ENCODE peak calls at places on chromosomes 7 and 10, in ten cellular contexts. V, L, G, O, F, T, E, B, K and S are unnamed samples.

GRCh38 chr7:138542183-138542582 is 82.1 kb downstream of the TRIM24 start:
- DNase-seq in V (no peak), L (no peak), G (no peak), O (no peak), F (no peak), T (no peak), E (no peak), B (no peak), K (no peak), S (no peak)

GRCh38 chr7:105996860-105997737 is 34.0 kb downstream of the CDHR3 start:
- DNase-seq in V (no peak), L (no peak), G (no peak), O (no peak), F (no peak), T (no peak), E (peak; percentile 51), B (no peak), K (no peak), S (peak; percentile 74)

GRCh38 chr10:126564297-126564888 is 106.1 kb downstream of the C10orf90 start:
- DNase-seq in V (no peak), L (no peak), G (no peak), O (no peak), F (peak; percentile 24), T (no peak), E (no peak), B (no peak), K (no peak), S (no peak)

GRCh38 chr10:131127610-131128009 is 183.9 kb downstream of the TCERG1L start:
- DNase-seq in V (no peak), L (peak; percentile 14), G (no peak), O (no peak), F (no peak), T (no peak), E (no peak), B (no peak), K (no peak), S (no peak)

GRCh38 chr7:429828-430180 is 89.8 kb downstream of the PDGFA start:
- DNase-seq in V (no peak), L (no peak), G (no peak), O (no peak), F (no peak), T (no peak), E (no peak), B (no peak), K (no peak), S (no peak)

GRCh38 chr7:1779445-1779844 is 109.4 kb downstream of the ELFN1 start:
- DNase-seq in V (no peak), L (no peak), G (no peak), O (no peak), F (no peak), T (no peak), E (no peak), B (no peak), K (no peak), S (no peak)

GRCh38 chr10:100740476-100741341 is 4.7 kb upstream of the PAX2 start:
- DNase-seq in V (no peak), L (no peak), G (peak; percentile 87), O (no peak), F (peak; percentile 89), T (no peak), E (no peak), B (no peak), K (no peak), S (no peak)

GRCh38 chr10:113604572-113604971 is 51.7 kb downstream of the HABP2 start:
- DNase-seq in V (no peak), L (no peak), G (no peak), O (no peak), F (no peak), T (no peak), E (no peak), B (no peak), K (no peak), S (no peak)

GRCh38 chr7:43385856-43386255 is 197.1 kb upstream of the STK17A start:
- DNase-seq in V (no peak), L (peak; percentile 12), G (no peak), O (peak; percentile 74), F (no peak), T (no peak), E (no peak), B (no peak), K (no peak), S (no peak)

GRCh38 chr10:93897070-93897797 is 3.5 kb downstream of the SLC35G1 start:
- DNase-seq in V (no peak), L (no peak), G (peak; percentile 32), O (no peak), F (no peak), T (no peak), E (no peak), B (no peak), K (no peak), S (no peak)

GRCh38 chr10:131193923-131194322 is 117.6 kb downstream of the TCERG1L start:
- DNase-seq in V (no peak), L (no peak), G (no peak), O (no peak), F (no peak), T (no peak), E (no peak), B (no peak), K (no peak), S (no peak)

GRCh38 chr7:98280791-98281756 is at the start of gene BRI3:
- DNase-seq in V (peak; percentile 88), L (peak; percentile 86), G (peak; percentile 99), O (no peak), F (peak; percentile 81), T (peak; percentile 97), E (peak; percentile 98), B (peak; percentile 82), K (peak; percentile 75), S (peak; percentile 78)

GRCh38 chr7:128017880-128018845 is 13.1 kb downstream of the LRRC4 start:
- DNase-seq in V (peak; percentile 93), L (no peak), G (no peak), O (peak; percentile 73), F (no peak), T (peak; percentile 98), E (no peak), B (no peak), K (no peak), S (no peak)